ENCODE peak calls at places on chromosomes 1 and 21, in four cellular contexts. M is astrocyte of the spinal cord, N is Peyer's patch, X is transverse colon. C is an unnamed sample.

GRCh38 chr1:201702936-201703335 is 126.0 kb upstream of the IPO9 start:
- DNase-seq in M (peak), N (no peak), X (no peak), C (peak)

GRCh38 chr1:88302843-88303486 is 381.1 kb upstream of the PKN2 start:
- DNase-seq in M (peak), N (no peak), X (no peak), C (peak)

GRCh38 chr21:35563885-35564451 is 496.4 kb downstream of the SETD4 start:
- DNase-seq in M (peak), N (no peak), X (peak), C (peak)

GRCh38 chr1:192489046-192489445 is 86.5 kb upstream of the RGS1 start:
- DNase-seq in M (no peak), N (no peak), X (no peak), C (no peak)

GRCh38 chr1:67110352-67110751 is 24.4 kb downstream of the C1orf141 start:
- DNase-seq in M (no peak), N (no peak), X (no peak), C (no peak)

GRCh38 chr1:110675060-110675791 is 486 bp upstream of the KCNA3 start:
- DNase-seq in M (no peak), N (no peak), X (no peak), C (no peak)

GRCh38 chr1:173445164-173445563 is 32.0 kb upstream of the PRDX6 start:
- DNase-seq in M (no peak), N (no peak), X (no peak), C (no peak)

GRCh38 chr1:81477704-81478103 is 323.0 kb upstream of the ADGRL2 start:
- DNase-seq in M (no peak), N (no peak), X (no peak), C (no peak)

GRCh38 chr1:237873487-237873927 is 17.2 kb downstream of the ZP4 start:
- DNase-seq in M (peak), N (no peak), X (no peak), C (peak)

GRCh38 chr1:185244015-185244747 is 72.9 kb downstream of the IVNS1ABP start:
- DNase-seq in M (peak), N (no peak), X (no peak), C (peak)

GRCh38 chr1:191831572-191831971 is 326.7 kb upstream of the RGS18 start:
- DNase-seq in M (peak), N (no peak), X (no peak), C (no peak)

GRCh38 chr1:61337471-61337870 is 255.1 kb downstream of the NFIA start:
- DNase-seq in M (no peak), N (no peak), X (no peak), C (no peak)

GRCh38 chr1:180631197-180631765 is 541 bp upstream of the XPR1 start:
- DNase-seq in M (no peak), N (peak), X (no peak), C (no peak)

GRCh38 chr1:42938596-42939184 is 20.0 kb downstream of the SLC2A1 start:
- DNase-seq in M (no peak), N (peak), X (no peak), C (no peak)

GRCh38 chr1:51264470-51264869 is 28.4 kb downstream of the RNF11 start:
- DNase-seq in M (peak), N (no peak), X (no peak), C (peak)

GRCh38 chr1:66253330-66253921 is 280.5 kb upstream of the SGIP1 start:
- DNase-seq in M (peak), N (no peak), X (no peak), C (peak)

GRCh38 chr1:7669559-7670208 is 101.4 kb upstream of the VAMP3 start:
- DNase-seq in M (peak), N (peak), X (peak), C (peak)

GRCh38 chr1:11778336-11778735 is 16.3 kb downstream of the C1orf167 start:
- DNase-seq in M (no peak), N (no peak), X (no peak), C (no peak)

GRCh38 chr1:24382165-24382577 is 31.4 kb downstream of the STPG1 start:
- DNase-seq in M (no peak), N (no peak), X (no peak), C (no peak)

GRCh38 chr21:35400233-35400939 is 351.3 kb upstream of the RUNX1 start:
- DNase-seq in M (peak), N (peak), X (peak), C (peak)

GRCh38 chr1:156430305-156430704 is 61.3 kb downstream of the RHBG start:
- DNase-seq in M (no peak), N (no peak), X (no peak), C (no peak)

GRCh38 chr1:61741682-61742619 is at the start of gene PATJ:
- DNase-seq in M (peak), N (peak), X (peak), C (no peak)

GRCh38 chr1:245416771-245417170 is 262.0 kb downstream of the KIF26B start:
- DNase-seq in M (no peak), N (no peak), X (no peak), C (no peak)

GRCh38 chr21:39182484-39183271 is 573 bp downstream of the PSMG1 start:
- DNase-seq in M (peak), N (no peak), X (peak), C (peak)

GRCh38 chr21:32260130-32260529 is 18.7 kb downstream of the MIS18A start:
- DNase-seq in M (no peak), N (no peak), X (no peak), C (no peak)
- TF ChIP-seq CTCF in M (no peak), N (no peak), X (no peak), C (no peak)

GRCh38 chr1:151946366-151946764 is 37.1 kb upstream of the THEM4 start:
- DNase-seq in M (no peak), N (no peak), X (no peak), C (peak)

GRCh38 chr1:151944110-151944858 is 35.0 kb upstream of the THEM4 start:
- DNase-seq in M (no peak), N (no peak), X (no peak), C (no peak)

GRCh38 chr1:151945725-151946365 is 36.5 kb upstream of the THEM4 start:
- DNase-seq in M (peak), N (peak), X (peak), C (peak)

GRCh38 chr1:151943591-151943990 is 34.3 kb upstream of the THEM4 start:
- DNase-seq in M (no peak), N (no peak), X (no peak), C (no peak)

GRCh38 chr1:151944859-151945575 is 35.7 kb upstream of the THEM4 start:
- DNase-seq in M (no peak), N (no peak), X (no peak), C (no peak)
- TF ChIP-seq CTCF in M (no peak), N (no peak), X (no peak), C (no peak)

GRCh38 chr1:213669512-213669911 is 318.3 kb upstream of the PROX1 start:
- DNase-seq in M (no peak), N (no peak), X (no peak), C (no peak)
- TF ChIP-seq CTCF in M (no peak), N (no peak), X (no peak), C (no peak)

GRCh38 chr1:112927462-112927971 is 28.5 kb downstream of the SLC16A1 start:
- DNase-seq in M (no peak), N (no peak), X (no peak), C (no peak)

GRCh38 chr1:112926858-112927257 is 29.1 kb downstream of the SLC16A1 start:
- DNase-seq in M (no peak), N (no peak), X (no peak), C (no peak)

GRCh38 chr1:112925015-112925414 is 31.0 kb downstream of the SLC16A1 start:
- DNase-seq in M (no peak), N (no peak), X (no peak), C (no peak)

GRCh38 chr1:112923234-112923955 is 32.6 kb downstream of the SLC16A1 start:
- DNase-seq in M (no peak), N (no peak), X (no peak), C (no peak)

DNA sequence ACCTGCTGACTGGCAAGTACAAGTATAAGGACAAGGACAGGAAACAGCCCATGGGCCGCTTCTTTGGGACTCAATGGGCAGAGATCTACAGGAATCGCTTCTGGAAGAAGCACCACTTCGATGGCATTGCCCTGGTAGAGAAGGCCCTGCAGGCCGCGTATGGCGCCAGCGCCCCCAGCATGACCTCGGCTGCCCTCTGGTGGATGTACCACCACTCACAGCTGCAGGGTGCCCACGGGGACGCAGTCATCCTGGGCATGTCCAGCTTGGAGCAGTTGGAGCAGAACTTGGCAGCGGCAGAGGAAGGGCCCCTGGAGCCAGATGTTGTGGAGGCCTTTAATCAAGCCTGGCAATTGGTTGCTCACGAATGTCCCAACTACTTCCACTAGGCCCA is 32.0 kb downstream of the SLC16A1 start:
- DNase-seq in M (no peak), N (no peak), X (no peak), C (no peak)
- TF ChIP-seq CTCF in M (no peak), N (no peak), X (no peak), C (peak)

DNA sequence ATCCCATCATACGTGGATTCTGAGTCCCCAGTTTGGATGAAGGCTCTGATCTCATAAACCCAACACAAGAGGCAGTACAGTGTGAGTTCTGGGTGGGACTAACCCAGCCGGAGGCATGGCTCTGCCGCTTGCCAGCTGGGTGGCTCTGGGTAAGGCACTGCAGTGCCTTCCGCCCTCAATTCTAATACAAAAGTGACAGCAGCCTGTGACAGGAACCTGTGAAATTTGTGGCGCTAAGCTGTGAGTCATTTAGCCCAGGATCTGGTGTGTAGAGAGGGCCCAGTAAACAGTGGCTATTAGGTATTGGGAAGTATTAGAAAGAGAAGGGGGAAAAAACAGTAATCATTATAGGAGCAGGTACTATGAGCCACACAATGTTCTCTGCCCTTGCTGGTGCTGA is 23.3 kb downstream of the HSPG2 start:
- DNase-seq in M (no peak), N (no peak), X (no peak), C (no peak)
- TF ChIP-seq CTCF in M (no peak), N (no peak), X (no peak), C (no peak)

GRCh38 chr1:98702976-98703375 is 41.5 kb downstream of the SNX7 start:
- DNase-seq in M (peak), N (no peak), X (no peak), C (peak)

GRCh38 chr1:98704474-98704873 is 43.0 kb downstream of the SNX7 start:
- DNase-seq in M (peak), N (no peak), X (no peak), C (peak)

GRCh38 chr1:98709906-98710305 is 48.4 kb downstream of the SNX7 start:
- DNase-seq in M (no peak), N (no peak), X (no peak), C (no peak)

GRCh38 chr1:98706173-98706848 is 44.8 kb downstream of the SNX7 start:
- DNase-seq in M (peak), N (no peak), X (no peak), C (no peak)
- TF ChIP-seq CTCF in M (no peak), N (no peak), X (no peak), C (no peak)

GRCh38 chr1:115717541-115717940 is 51.0 kb downstream of the CASQ2 start:
- DNase-seq in M (peak), N (peak), X (peak), C (no peak)
- TF ChIP-seq CTCF in M (peak), N (peak), X (peak), C (peak)

DNA sequence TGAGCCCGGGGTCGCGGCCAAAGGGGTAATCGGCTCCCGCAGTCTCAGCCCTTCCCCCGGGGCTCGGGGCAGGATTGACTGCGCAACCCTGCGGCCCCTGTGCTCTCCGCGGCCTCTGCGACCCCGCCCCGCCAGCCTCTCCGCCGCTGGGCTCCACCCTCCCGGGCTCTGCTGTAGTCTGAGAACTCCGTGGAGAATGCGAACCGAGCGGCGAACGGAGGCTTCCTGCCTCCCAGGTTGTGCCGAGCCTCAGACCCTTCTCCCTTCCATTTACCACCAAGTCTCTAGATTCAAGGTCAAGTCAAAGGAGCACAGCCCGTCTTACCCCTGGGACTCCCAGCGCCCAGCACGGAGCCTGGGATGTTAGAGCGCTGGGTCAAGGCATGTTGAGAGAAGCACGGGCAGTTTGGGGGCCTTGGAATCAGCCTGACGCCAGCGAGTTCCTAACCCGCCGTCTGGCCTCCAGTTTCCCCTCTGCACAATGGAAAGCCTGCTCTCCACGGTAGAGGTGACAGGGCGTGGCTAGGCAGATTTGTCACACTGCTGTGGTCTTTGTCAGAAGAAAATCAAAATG is 3.0 kb downstream of the ATP2B4 start:
- DNase-seq in M (peak), N (peak), X (peak), C (no peak)
- TF ChIP-seq CTCF in M (no peak), N (no peak), X (no peak), C (no peak)

DNA sequence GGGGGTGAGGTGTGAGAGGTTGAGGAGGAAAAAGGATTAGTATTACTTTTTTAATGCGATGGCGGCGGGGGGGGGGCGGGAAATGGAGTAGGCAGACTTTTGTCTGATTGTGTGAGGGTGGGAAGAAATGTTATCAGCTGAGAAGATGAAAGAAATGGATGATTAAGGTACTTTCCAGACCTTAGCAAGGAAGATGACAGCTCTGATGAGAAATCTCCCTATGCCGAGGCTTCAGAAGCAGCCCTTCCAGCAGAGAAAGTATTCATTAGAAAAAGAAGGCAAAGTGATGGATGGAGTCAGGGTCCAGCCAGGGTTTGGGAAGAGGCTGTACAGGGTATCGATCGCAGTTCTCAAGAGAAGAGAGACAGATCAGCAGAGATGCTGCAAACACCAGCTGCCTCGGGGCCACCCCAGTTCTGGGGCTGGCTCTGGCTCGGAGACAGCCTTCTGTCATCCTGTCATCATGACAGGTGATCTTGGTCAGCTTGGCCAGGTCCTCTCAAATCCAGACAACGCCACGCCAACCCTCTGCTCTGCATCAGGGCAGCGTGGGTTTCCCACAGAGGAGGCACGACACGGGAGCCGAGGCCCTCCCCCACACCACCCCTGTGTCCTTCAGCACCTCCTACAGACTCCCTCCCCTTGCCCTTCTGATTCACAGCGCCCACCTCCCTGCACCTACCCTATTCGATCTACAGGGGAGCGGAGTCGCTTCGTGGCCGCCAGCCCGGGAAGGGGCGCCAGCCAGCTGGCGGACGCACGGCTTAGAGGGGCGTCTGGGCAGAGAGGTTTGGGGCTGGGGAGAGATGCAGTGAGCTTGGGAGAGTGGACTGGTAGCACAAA is 688 bp upstream of the ATXN7L2 start:
- DNase-seq in M (no peak), N (peak), X (no peak), C (no peak)
- TF ChIP-seq CTCF in M (no peak), N (no peak), X (no peak), C (peak)

DNA sequence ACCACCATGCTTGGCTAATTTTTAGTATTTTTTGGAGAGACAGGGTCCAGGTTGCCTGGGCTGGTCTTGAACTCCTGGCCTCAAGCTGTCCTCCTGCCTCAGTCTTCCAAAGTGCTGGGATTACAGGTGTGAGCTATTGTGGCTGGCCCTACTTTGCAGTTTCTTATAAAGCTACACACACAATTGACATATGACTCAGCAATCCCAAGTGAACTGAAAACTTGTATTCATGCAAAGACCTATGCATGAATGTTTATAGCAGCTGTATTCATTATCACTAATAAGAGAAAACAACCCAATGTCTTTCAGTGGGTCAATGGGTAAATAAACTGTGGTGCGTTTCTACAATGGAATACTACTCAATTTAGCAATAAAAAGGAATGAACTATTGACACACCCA is 103.1 kb downstream of the MRPS6 start:
- DNase-seq in M (no peak), N (no peak), X (no peak), C (no peak)
- TF ChIP-seq CTCF in M (no peak), N (no peak), X (no peak), C (no peak)

C was measured in HFFc6.